ENCODE peak calls at places on chromosomes 1 and 21, in eight cellular contexts. One of them, this sample, is unnamed.

GRCh38 chr1:3996846-3997705 is 97.0 kb upstream of the C1orf174 start:
- DNase-seq in RWPE1: no peak
- DNase-seq in HL-60: no peak
- DNase-seq in ascending aorta: no peak
- DNase-seq in left lung: no peak
- DNase-seq in adrenal gland: no peak
- DNase-seq in CD8-positive, alpha-beta T cell: no peak
- DNase-seq in GM23338: no peak
- DNase-seq in this sample: no peak

GRCh38 chr1:44447051-44447806 is 42.2 kb downstream of the RNF220 start:
- DNase-seq in GM23338: no peak
- DNase-seq in HL-60: no peak
- DNase-seq in adrenal gland: no peak
- DNase-seq in CD8-positive, alpha-beta T cell: no peak
- DNase-seq in RWPE1: no peak
- DNase-seq in left lung: no peak
- DNase-seq in ascending aorta: no peak
- DNase-seq in this sample: no peak

GRCh38 chr1:155971910-155972809 is 6.2 kb downstream of the ARHGEF2 start:
- DNase-seq in ascending aorta: no peak
- DNase-seq in left lung: no peak
- DNase-seq in GM23338: no peak
- DNase-seq in RWPE1: no peak
- DNase-seq in CD8-positive, alpha-beta T cell: no peak
- DNase-seq in HL-60: no peak
- DNase-seq in adrenal gland: no peak
- DNase-seq in this sample: no peak

GRCh38 chr1:166952002-166952746 is 23.2 kb downstream of the ILDR2 start:
- DNase-seq in left lung: no peak
- DNase-seq in RWPE1: peak
- DNase-seq in GM23338: peak
- DNase-seq in adrenal gland: no peak
- DNase-seq in CD8-positive, alpha-beta T cell: no peak
- DNase-seq in HL-60: no peak
- DNase-seq in ascending aorta: no peak
- DNase-seq in this sample: no peak

GRCh38 chr21:43690346-43690745 is 28.6 kb upstream of the PDXK start:
- DNase-seq in RWPE1: no peak
- DNase-seq in CD8-positive, alpha-beta T cell: no peak
- DNase-seq in GM23338: no peak
- DNase-seq in HL-60: no peak
- DNase-seq in left lung: no peak
- DNase-seq in ascending aorta: no peak
- DNase-seq in adrenal gland: no peak
- DNase-seq in this sample: no peak

GRCh38 chr1:115184951-115185331 is 95.6 kb upstream of the TSPAN2 start:
- DNase-seq in left lung: no peak
- DNase-seq in RWPE1: peak
- DNase-seq in GM23338: no peak
- DNase-seq in ascending aorta: peak
- DNase-seq in CD8-positive, alpha-beta T cell: no peak
- DNase-seq in HL-60: no peak
- DNase-seq in adrenal gland: no peak
- DNase-seq in this sample: no peak

GRCh38 chr1:207519505-207520399 is 23.8 kb downstream of the CR1 start:
- DNase-seq in RWPE1: no peak
- DNase-seq in adrenal gland: no peak
- DNase-seq in ascending aorta: no peak
- DNase-seq in left lung: no peak
- DNase-seq in GM23338: peak
- DNase-seq in CD8-positive, alpha-beta T cell: no peak
- DNase-seq in HL-60: no peak
- DNase-seq in this sample: no peak

GRCh38 chr1:204461331-204462228 is 33.0 kb downstream of the PIK3C2B start:
- DNase-seq in adrenal gland: peak
- DNase-seq in HL-60: peak
- DNase-seq in ascending aorta: no peak
- DNase-seq in RWPE1: no peak
- DNase-seq in CD8-positive, alpha-beta T cell: no peak
- DNase-seq in GM23338: no peak
- DNase-seq in left lung: no peak
- DNase-seq in this sample: no peak

GRCh38 chr1:88612299-88612698 is 71.8 kb upstream of the PKN2 start:
- DNase-seq in RWPE1: no peak
- DNase-seq in left lung: no peak
- DNase-seq in adrenal gland: no peak
- DNase-seq in GM23338: peak
- DNase-seq in ascending aorta: no peak
- DNase-seq in CD8-positive, alpha-beta T cell: no peak
- DNase-seq in HL-60: no peak
- DNase-seq in this sample: no peak

GRCh38 chr1:16394178-16394521 is 27.1 kb downstream of the SZRD1 start:
- DNase-seq in RWPE1: no peak
- DNase-seq in GM23338: no peak
- DNase-seq in adrenal gland: no peak
- DNase-seq in ascending aorta: no peak
- DNase-seq in left lung: no peak
- DNase-seq in CD8-positive, alpha-beta T cell: no peak
- DNase-seq in HL-60: no peak
- DNase-seq in this sample: no peak

GRCh38 chr1:42484382-42484781 is 21.3 kb downstream of the CCDC30 start:
- DNase-seq in adrenal gland: no peak
- DNase-seq in ascending aorta: no peak
- DNase-seq in RWPE1: peak
- DNase-seq in GM23338: no peak
- DNase-seq in CD8-positive, alpha-beta T cell: no peak
- DNase-seq in HL-60: no peak
- DNase-seq in left lung: no peak
- DNase-seq in this sample: no peak

GRCh38 chr1:155160128-155160527 is 13.0 kb downstream of the KRTCAP2 start:
- DNase-seq in ascending aorta: no peak
- DNase-seq in left lung: no peak
- DNase-seq in RWPE1: no peak
- DNase-seq in adrenal gland: no peak
- DNase-seq in CD8-positive, alpha-beta T cell: no peak
- DNase-seq in GM23338: no peak
- DNase-seq in HL-60: no peak
- DNase-seq in this sample: no peak

GRCh38 chr1:246790833-246791232 is 66.6 kb downstream of the SCCPDH start:
- DNase-seq in RWPE1: no peak
- DNase-seq in left lung: no peak
- DNase-seq in CD8-positive, alpha-beta T cell: no peak
- DNase-seq in ascending aorta: no peak
- DNase-seq in GM23338: no peak
- DNase-seq in adrenal gland: no peak
- DNase-seq in HL-60: no peak
- DNase-seq in this sample: no peak

GRCh38 chr1:33768821-33769220 is 95.1 kb upstream of the HMGB4 start:
- DNase-seq in left lung: no peak
- DNase-seq in HL-60: no peak
- DNase-seq in CD8-positive, alpha-beta T cell: no peak
- DNase-seq in GM23338: no peak
- DNase-seq in adrenal gland: no peak
- DNase-seq in ascending aorta: no peak
- DNase-seq in RWPE1: no peak
- DNase-seq in this sample: no peak

GRCh38 chr1:19942088-19942487 is 18.7 kb upstream of the PLA2G2E start:
- DNase-seq in RWPE1: no peak
- DNase-seq in left lung: no peak
- DNase-seq in ascending aorta: no peak
- DNase-seq in HL-60: no peak
- DNase-seq in adrenal gland: no peak
- DNase-seq in GM23338: no peak
- DNase-seq in CD8-positive, alpha-beta T cell: no peak
- DNase-seq in this sample: no peak

GRCh38 chr1:191913234-191913948 is 244.9 kb upstream of the RGS18 start:
- DNase-seq in RWPE1: no peak
- DNase-seq in left lung: no peak
- DNase-seq in HL-60: no peak
- DNase-seq in CD8-positive, alpha-beta T cell: no peak
- DNase-seq in adrenal gland: no peak
- DNase-seq in GM23338: no peak
- DNase-seq in ascending aorta: no peak
- DNase-seq in this sample: no peak

GRCh38 chr1:240987928-240988327 is 369.1 kb downstream of the RGS7 start:
- DNase-seq in CD8-positive, alpha-beta T cell: no peak
- DNase-seq in ascending aorta: no peak
- DNase-seq in GM23338: no peak
- DNase-seq in adrenal gland: no peak
- DNase-seq in left lung: no peak
- DNase-seq in RWPE1: no peak
- DNase-seq in HL-60: no peak
- DNase-seq in this sample: no peak

GRCh38 chr1:39568208-39568607 is 8.4 kb downstream of the PABPC4 start:
- DNase-seq in HL-60: no peak
- DNase-seq in CD8-positive, alpha-beta T cell: no peak
- DNase-seq in ascending aorta: no peak
- DNase-seq in RWPE1: no peak
- DNase-seq in left lung: no peak
- DNase-seq in adrenal gland: no peak
- DNase-seq in GM23338: no peak
- DNase-seq in this sample: no peak

GRCh38 chr1:230326971-230327891 is 98.9 kb downstream of the PGBD5 start:
- DNase-seq in GM23338: no peak
- DNase-seq in left lung: no peak
- DNase-seq in CD8-positive, alpha-beta T cell: no peak
- DNase-seq in ascending aorta: no peak
- DNase-seq in adrenal gland: peak
- DNase-seq in HL-60: no peak
- DNase-seq in RWPE1: no peak
- DNase-seq in this sample: no peak

GRCh38 chr1:202293620-202294019 is 48.1 kb downstream of the UBE2T start:
- DNase-seq in adrenal gland: no peak
- DNase-seq in HL-60: no peak
- DNase-seq in RWPE1: no peak
- DNase-seq in left lung: no peak
- DNase-seq in GM23338: no peak
- DNase-seq in ascending aorta: no peak
- DNase-seq in CD8-positive, alpha-beta T cell: no peak
- DNase-seq in this sample: no peak

GRCh38 chr1:229111703-229112319 is 159.1 kb upstream of the RAB4A start:
- DNase-seq in CD8-positive, alpha-beta T cell: no peak
- DNase-seq in GM23338: no peak
- DNase-seq in RWPE1: no peak
- DNase-seq in ascending aorta: no peak
- DNase-seq in left lung: no peak
- DNase-seq in HL-60: no peak
- DNase-seq in adrenal gland: no peak
- DNase-seq in this sample: no peak

GRCh38 chr1:26598890-26599289 is 69.3 kb downstream of the RPS6KA1 start:
- DNase-seq in CD8-positive, alpha-beta T cell: no peak
- DNase-seq in left lung: no peak
- DNase-seq in RWPE1: no peak
- DNase-seq in GM23338: no peak
- DNase-seq in ascending aorta: no peak
- DNase-seq in HL-60: peak
- DNase-seq in adrenal gland: no peak
- DNase-seq in this sample: no peak

DNA sequence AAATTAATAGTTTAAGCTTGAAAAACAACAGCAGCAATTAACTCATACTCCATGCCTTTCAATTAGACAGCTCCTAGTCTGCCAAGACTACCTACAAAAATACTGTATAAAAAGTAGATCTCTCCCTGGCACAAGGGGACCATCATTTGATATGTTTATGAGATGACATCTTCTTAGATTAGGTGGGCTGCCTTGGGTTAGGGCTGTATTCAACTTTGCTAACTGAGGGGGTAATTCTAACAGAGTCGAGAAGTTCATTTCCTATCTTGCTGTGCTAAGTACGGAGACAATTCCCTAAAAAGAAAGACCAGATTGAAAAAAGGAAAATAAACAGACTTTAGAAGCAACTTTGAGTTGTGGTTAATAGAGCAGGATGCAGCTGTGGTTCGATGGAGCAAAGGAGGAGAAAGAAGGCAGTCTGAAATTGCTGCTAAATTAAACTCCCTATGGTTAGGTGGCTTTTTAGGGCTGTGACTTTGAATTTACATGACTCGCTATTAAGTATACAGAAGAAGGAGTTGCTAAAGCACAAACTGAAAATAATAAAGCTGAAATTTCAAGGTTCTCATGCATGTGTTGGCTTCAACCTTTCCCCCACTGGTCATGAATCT is 75.4 kb downstream of the CDC7 start:
- DNase-seq in CD8-positive, alpha-beta T cell: no peak
- DNase-seq in ascending aorta: no peak
- DNase-seq in left lung: no peak
- DNase-seq in adrenal gland: no peak
- DNase-seq in GM23338: no peak
- DNase-seq in HL-60: no peak
- DNase-seq in RWPE1: no peak
- DNase-seq in this sample: no peak
- H3K27ac ChIP-seq in CD8-positive, alpha-beta T cell: no peak
- H3K27ac ChIP-seq in ascending aorta: no peak
- H3K27ac ChIP-seq in left lung: no peak
- H3K27ac ChIP-seq in adrenal gland: no peak
- H3K27ac ChIP-seq in GM23338: no peak
- H3K27ac ChIP-seq in HL-60: no peak
- H3K27ac ChIP-seq in RWPE1: no peak
- H3K27ac ChIP-seq in this sample: no peak

GRCh38 chr1:176949033-176949662 is 215.4 kb downstream of the ASTN1 start:
- DNase-seq in ascending aorta: no peak
- DNase-seq in GM23338: peak
- DNase-seq in CD8-positive, alpha-beta T cell: no peak
- DNase-seq in left lung: peak
- DNase-seq in HL-60: peak
- DNase-seq in RWPE1: peak
- DNase-seq in adrenal gland: peak
- DNase-seq in this sample: no peak
- TF ChIP-seq CTCF in ascending aorta: peak
- TF ChIP-seq CTCF in GM23338: peak
- TF ChIP-seq CTCF in CD8-positive, alpha-beta T cell: no peak
- TF ChIP-seq CTCF in left lung: peak
- TF ChIP-seq CTCF in HL-60: peak
- TF ChIP-seq CTCF in RWPE1: no peak
- TF ChIP-seq CTCF in adrenal gland: peak
- TF ChIP-seq CTCF in this sample: no peak

DNA sequence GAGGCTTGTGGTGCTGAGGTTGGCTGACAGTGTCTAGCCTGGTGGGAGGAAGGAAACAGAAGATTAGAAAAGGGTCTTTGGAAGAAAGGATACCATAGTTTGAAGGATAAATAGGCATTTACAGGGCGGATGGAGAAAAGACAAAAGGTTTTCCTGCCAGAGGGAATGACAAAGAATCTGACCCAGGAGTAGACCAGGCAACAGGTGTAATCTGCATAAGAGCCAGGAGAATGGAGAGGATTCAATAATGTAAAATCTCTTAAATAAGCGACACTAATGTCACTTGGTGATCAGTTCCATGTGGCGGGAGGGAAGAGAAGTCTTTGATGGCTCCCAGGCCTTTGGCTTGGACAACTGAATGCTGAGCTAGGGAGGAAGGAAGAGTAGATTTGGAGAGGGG is 9.4 kb downstream of the MECR start:
- DNase-seq in ascending aorta: no peak
- DNase-seq in RWPE1: no peak
- DNase-seq in adrenal gland: no peak
- DNase-seq in HL-60: no peak
- DNase-seq in CD8-positive, alpha-beta T cell: no peak
- DNase-seq in GM23338: no peak
- DNase-seq in left lung: no peak
- DNase-seq in this sample: no peak
- H3K27ac ChIP-seq in ascending aorta: no peak
- H3K27ac ChIP-seq in RWPE1: no peak
- H3K27ac ChIP-seq in adrenal gland: no peak
- H3K27ac ChIP-seq in HL-60: no peak
- H3K27ac ChIP-seq in CD8-positive, alpha-beta T cell: no peak
- H3K27ac ChIP-seq in GM23338: no peak
- H3K27ac ChIP-seq in left lung: no peak
- H3K27ac ChIP-seq in this sample: no peak

GRCh38 chr1:153677718-153678518 is 570 bp upstream of the NPR1 start:
- DNase-seq in ascending aorta: no peak
- DNase-seq in CD8-positive, alpha-beta T cell: no peak
- DNase-seq in HL-60: peak
- DNase-seq in left lung: no peak
- DNase-seq in GM23338: peak
- DNase-seq in adrenal gland: peak
- DNase-seq in RWPE1: peak
- DNase-seq in this sample: peak
- TF ChIP-seq CTCF in ascending aorta: peak
- TF ChIP-seq CTCF in CD8-positive, alpha-beta T cell: peak
- TF ChIP-seq CTCF in HL-60: peak
- TF ChIP-seq CTCF in left lung: peak
- TF ChIP-seq CTCF in GM23338: peak
- TF ChIP-seq CTCF in adrenal gland: peak
- TF ChIP-seq CTCF in RWPE1: peak
- TF ChIP-seq CTCF in this sample: peak

This sample was measured in CD4-positive, alpha-beta T cell.